ENCODE peak calls at places on chromosome 10, in eight cellular contexts. One of them, this sample, is unnamed.

GRCh38 chr10:72074413-72075183 is 13.8 kb downstream of the SPOCK2 start:
- DNase-seq in sigmoid colon: no peak
- DNase-seq in IMR-90: no peak
- DNase-seq in fibroblast of lung: no peak
- DNase-seq in H9: no peak
- DNase-seq in effector memory CD4-positive, alpha-beta T cell: no peak
- DNase-seq in stomach: no peak
- DNase-seq in HAP-1: no peak
- DNase-seq in this sample: peak; percentile 72

GRCh38 chr10:5538446-5538845 is 13.7 kb downstream of the CALML3 start:
- DNase-seq in effector memory CD4-positive, alpha-beta T cell: no peak
- DNase-seq in H9: no peak
- DNase-seq in fibroblast of lung: peak; percentile 47
- DNase-seq in stomach: peak; percentile 9
- DNase-seq in HAP-1: no peak
- DNase-seq in IMR-90: peak; percentile 56
- DNase-seq in sigmoid colon: peak; percentile 37
- DNase-seq in this sample: peak; percentile 62

GRCh38 chr10:77867124-77867715 is 59.3 kb downstream of the DLG5 start:
- DNase-seq in sigmoid colon: no peak
- DNase-seq in fibroblast of lung: no peak
- DNase-seq in H9: no peak
- DNase-seq in IMR-90: no peak
- DNase-seq in HAP-1: no peak
- DNase-seq in stomach: no peak
- DNase-seq in effector memory CD4-positive, alpha-beta T cell: no peak
- DNase-seq in this sample: no peak

GRCh38 chr10:127612-128432 is 7.4 kb upstream of the ZMYND11 start:
- DNase-seq in effector memory CD4-positive, alpha-beta T cell: no peak
- DNase-seq in fibroblast of lung: no peak
- DNase-seq in sigmoid colon: no peak
- DNase-seq in HAP-1: no peak
- DNase-seq in H9: no peak
- DNase-seq in IMR-90: no peak
- DNase-seq in stomach: no peak
- DNase-seq in this sample: no peak

GRCh38 chr10:35271086-35271834 is 65.0 kb upstream of the CCNY start:
- DNase-seq in sigmoid colon: no peak
- DNase-seq in stomach: no peak
- DNase-seq in fibroblast of lung: no peak
- DNase-seq in IMR-90: no peak
- DNase-seq in H9: no peak
- DNase-seq in HAP-1: no peak
- DNase-seq in effector memory CD4-positive, alpha-beta T cell: no peak
- DNase-seq in this sample: peak; percentile 66

GRCh38 chr10:86366033-86366901 is at the start of gene GRID1:
- DNase-seq in fibroblast of lung: no peak
- DNase-seq in H9: peak; percentile 74
- DNase-seq in HAP-1: peak; percentile 48
- DNase-seq in effector memory CD4-positive, alpha-beta T cell: no peak
- DNase-seq in IMR-90: no peak
- DNase-seq in stomach: no peak
- DNase-seq in sigmoid colon: peak; percentile 69
- DNase-seq in this sample: peak; percentile 92

GRCh38 chr10:31213959-31214358 is 105.1 kb upstream of the ZEB1 start:
- DNase-seq in stomach: no peak
- DNase-seq in IMR-90: no peak
- DNase-seq in H9: no peak
- DNase-seq in HAP-1: no peak
- DNase-seq in fibroblast of lung: no peak
- DNase-seq in sigmoid colon: no peak
- DNase-seq in effector memory CD4-positive, alpha-beta T cell: no peak
- DNase-seq in this sample: no peak

GRCh38 chr10:19488592-19489280 is 327.5 kb upstream of the PLXDC2 start:
- DNase-seq in IMR-90: no peak
- DNase-seq in H9: peak; percentile 92
- DNase-seq in fibroblast of lung: peak; percentile 33
- DNase-seq in HAP-1: peak; percentile 51
- DNase-seq in stomach: no peak
- DNase-seq in sigmoid colon: peak; percentile 73
- DNase-seq in effector memory CD4-positive, alpha-beta T cell: no peak
- DNase-seq in this sample: no peak

GRCh38 chr10:1364151-1364910 is 308.1 kb downstream of the WDR37 start:
- DNase-seq in sigmoid colon: no peak
- DNase-seq in H9: no peak
- DNase-seq in stomach: no peak
- DNase-seq in effector memory CD4-positive, alpha-beta T cell: no peak
- DNase-seq in HAP-1: no peak
- DNase-seq in fibroblast of lung: no peak
- DNase-seq in IMR-90: no peak
- DNase-seq in this sample: no peak

GRCh38 chr10:108582888-108583287 is 1340.4 kb downstream of the XPNPEP1 start:
- DNase-seq in effector memory CD4-positive, alpha-beta T cell: no peak
- DNase-seq in stomach: no peak
- DNase-seq in sigmoid colon: no peak
- DNase-seq in H9: no peak
- DNase-seq in HAP-1: no peak
- DNase-seq in IMR-90: no peak
- DNase-seq in fibroblast of lung: no peak
- DNase-seq in this sample: no peak

GRCh38 chr10:70976063-70976462 is 87.7 kb upstream of the PCBD1 start:
- DNase-seq in HAP-1: no peak
- DNase-seq in sigmoid colon: no peak
- DNase-seq in fibroblast of lung: no peak
- DNase-seq in IMR-90: no peak
- DNase-seq in H9: no peak
- DNase-seq in stomach: no peak
- DNase-seq in effector memory CD4-positive, alpha-beta T cell: no peak
- DNase-seq in this sample: no peak

GRCh38 chr10:79153753-79154152 is 85.0 kb downstream of the ZMIZ1 start:
- DNase-seq in HAP-1: no peak
- DNase-seq in sigmoid colon: no peak
- DNase-seq in effector memory CD4-positive, alpha-beta T cell: no peak
- DNase-seq in IMR-90: no peak
- DNase-seq in stomach: no peak
- DNase-seq in H9: no peak
- DNase-seq in fibroblast of lung: no peak
- DNase-seq in this sample: no peak

GRCh38 chr10:86888585-86889381 is 68.6 kb downstream of the MMRN2 start:
- DNase-seq in sigmoid colon: no peak
- DNase-seq in H9: no peak
- DNase-seq in HAP-1: no peak
- DNase-seq in effector memory CD4-positive, alpha-beta T cell: no peak
- DNase-seq in IMR-90: peak; percentile 71
- DNase-seq in fibroblast of lung: peak; percentile 45
- DNase-seq in stomach: no peak
- DNase-seq in this sample: peak; percentile 68

GRCh38 chr10:28684986-28685580 is 7.8 kb downstream of the BAMBI start:
- DNase-seq in IMR-90: no peak
- DNase-seq in fibroblast of lung: no peak
- DNase-seq in sigmoid colon: no peak
- DNase-seq in effector memory CD4-positive, alpha-beta T cell: no peak
- DNase-seq in stomach: no peak
- DNase-seq in H9: no peak
- DNase-seq in HAP-1: no peak
- DNase-seq in this sample: no peak

GRCh38 chr10:2745666-2746065 is 321.7 kb upstream of the PFKP start:
- DNase-seq in HAP-1: no peak
- DNase-seq in sigmoid colon: no peak
- DNase-seq in IMR-90: no peak
- DNase-seq in stomach: no peak
- DNase-seq in H9: no peak
- DNase-seq in fibroblast of lung: no peak
- DNase-seq in effector memory CD4-positive, alpha-beta T cell: no peak
- DNase-seq in this sample: no peak

DNA sequence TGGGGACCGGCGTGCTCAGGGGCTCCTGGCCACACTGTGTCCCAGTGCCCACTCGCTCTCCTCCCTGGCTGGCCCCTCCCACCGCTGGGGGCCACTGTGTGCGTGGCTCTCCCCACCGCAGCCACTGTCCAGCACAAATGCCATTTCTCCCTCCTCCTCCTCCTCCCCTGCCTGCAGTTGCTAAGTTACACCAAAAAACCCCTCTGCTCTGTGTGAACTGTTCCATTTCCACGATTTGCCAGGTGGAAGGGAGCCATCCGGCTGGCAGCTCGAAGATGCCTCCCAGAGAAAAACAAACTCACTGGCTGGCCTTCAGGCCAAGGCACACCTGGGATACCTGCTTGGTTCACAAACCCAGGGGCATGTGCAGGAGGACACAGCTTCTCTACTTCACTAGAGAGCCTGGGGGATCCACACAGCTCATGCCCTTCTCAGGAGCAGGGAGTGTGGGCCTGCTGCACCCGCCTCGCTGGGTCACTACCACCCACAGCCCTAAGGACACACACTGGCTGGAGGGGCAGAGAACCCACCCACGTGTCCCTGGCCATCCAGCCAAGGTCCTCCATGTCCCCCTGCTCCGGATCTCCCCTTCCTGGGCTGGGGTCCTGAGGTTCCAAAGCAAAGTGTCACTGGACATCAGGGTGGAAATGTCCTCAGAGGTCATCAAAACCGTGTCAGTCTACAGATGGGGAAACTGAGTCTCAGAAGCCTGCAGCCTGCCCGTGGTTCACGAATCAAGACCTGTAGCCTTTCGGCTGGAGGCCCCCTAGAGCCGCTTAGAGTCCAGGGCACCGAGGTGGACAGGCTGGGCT is 1.7 kb downstream of the RASGEF1A start:
- DNase-seq in sigmoid colon: no peak
- DNase-seq in fibroblast of lung: no peak
- DNase-seq in stomach: peak; percentile 22
- DNase-seq in HAP-1: no peak
- DNase-seq in H9: no peak
- DNase-seq in IMR-90: no peak
- DNase-seq in effector memory CD4-positive, alpha-beta T cell: no peak
- DNase-seq in this sample: peak; percentile 85
- H3K27me3 ChIP-seq in sigmoid colon: peaks cover 10% of the 10 kb centered on the region
- H3K27me3 ChIP-seq in fibroblast of lung: peaks cover 27% of the 10 kb centered on the region
- H3K27me3 ChIP-seq in stomach: no peaks in the 10 kb centered on the region
- H3K27me3 ChIP-seq in HAP-1: peaks cover 43% of the 10 kb centered on the region
- H3K27me3 ChIP-seq in H9: peaks cover 12% of the 10 kb centered on the region
- H3K27me3 ChIP-seq in IMR-90: peaks cover 50% of the 10 kb centered on the region
- H3K27me3 ChIP-seq in effector memory CD4-positive, alpha-beta T cell: peaks cover 4% of the 10 kb centered on the region
- H3K27me3 ChIP-seq in this sample: peaks cover 37% of the 10 kb centered on the region

GRCh38 chr10:104351067-104351681 is 2.5 kb upstream of the CFAP58 start:
- DNase-seq in IMR-90: peak; percentile 75
- DNase-seq in stomach: no peak
- DNase-seq in H9: no peak
- DNase-seq in fibroblast of lung: no peak
- DNase-seq in effector memory CD4-positive, alpha-beta T cell: no peak
- DNase-seq in sigmoid colon: no peak
- DNase-seq in HAP-1: no peak
- DNase-seq in this sample: peak; percentile 73
- H3K4me1 ChIP-seq in IMR-90: peaks cover 7% of the 10 kb centered on the region
- H3K4me1 ChIP-seq in stomach: peaks cover 37% of the 10 kb centered on the region
- H3K4me1 ChIP-seq in H9: peaks cover 6% of the 10 kb centered on the region
- H3K4me1 ChIP-seq in fibroblast of lung: peaks cover 17% of the 10 kb centered on the region
- H3K4me1 ChIP-seq in effector memory CD4-positive, alpha-beta T cell: peaks cover 10% of the 10 kb centered on the region
- H3K4me1 ChIP-seq in sigmoid colon: peaks cover 25% of the 10 kb centered on the region
- H3K4me1 ChIP-seq in HAP-1: peaks cover 7% of the 10 kb centered on the region
- H3K4me1 ChIP-seq in this sample: peaks cover 28% of the 10 kb centered on the region

GRCh38 chr10:131857156-131858117 is 43.4 kb upstream of the PPP2R2D start:
- DNase-seq in H9: peak; percentile 25
- DNase-seq in effector memory CD4-positive, alpha-beta T cell: no peak
- DNase-seq in sigmoid colon: peak; percentile 54
- DNase-seq in HAP-1: no peak
- DNase-seq in IMR-90: no peak
- DNase-seq in stomach: no peak
- DNase-seq in fibroblast of lung: no peak
- DNase-seq in this sample: no peak

GRCh38 chr10:131860806-131861440 is 39.9 kb upstream of the PPP2R2D start:
- DNase-seq in IMR-90: no peak
- DNase-seq in H9: peak; percentile 55
- DNase-seq in fibroblast of lung: no peak
- DNase-seq in sigmoid colon: peak; percentile 29
- DNase-seq in HAP-1: no peak
- DNase-seq in effector memory CD4-positive, alpha-beta T cell: no peak
- DNase-seq in stomach: no peak
- DNase-seq in this sample: no peak

GRCh38 chr10:131858118-131858515 is 42.7 kb upstream of the PPP2R2D start:
- DNase-seq in sigmoid colon: peak; percentile 38
- DNase-seq in HAP-1: no peak
- DNase-seq in IMR-90: no peak
- DNase-seq in H9: peak; percentile 18
- DNase-seq in fibroblast of lung: no peak
- DNase-seq in effector memory CD4-positive, alpha-beta T cell: no peak
- DNase-seq in stomach: no peak
- DNase-seq in this sample: no peak

GRCh38 chr10:131859341-131860020 is 41.3 kb upstream of the PPP2R2D start:
- DNase-seq in sigmoid colon: peak; percentile 35
- DNase-seq in HAP-1: no peak
- DNase-seq in H9: peak; percentile 20
- DNase-seq in stomach: no peak
- DNase-seq in IMR-90: no peak
- DNase-seq in effector memory CD4-positive, alpha-beta T cell: no peak
- DNase-seq in fibroblast of lung: no peak
- DNase-seq in this sample: no peak

GRCh38 chr10:131858583-131859340 is 42.0 kb upstream of the PPP2R2D start:
- DNase-seq in H9: peak; percentile 20
- DNase-seq in IMR-90: no peak
- DNase-seq in sigmoid colon: peak; percentile 33
- DNase-seq in fibroblast of lung: no peak
- DNase-seq in HAP-1: no peak
- DNase-seq in stomach: no peak
- DNase-seq in effector memory CD4-positive, alpha-beta T cell: no peak
- DNase-seq in this sample: no peak
- H3K27me3 ChIP-seq in H9: no peaks in the 10 kb centered on the region
- H3K27me3 ChIP-seq in IMR-90: no peaks in the 10 kb centered on the region
- H3K27me3 ChIP-seq in sigmoid colon: no peaks in the 10 kb centered on the region
- H3K27me3 ChIP-seq in fibroblast of lung: no peaks in the 10 kb centered on the region
- H3K27me3 ChIP-seq in HAP-1: peaks cover 5% of the 10 kb centered on the region
- H3K27me3 ChIP-seq in stomach: no peaks in the 10 kb centered on the region
- H3K27me3 ChIP-seq in effector memory CD4-positive, alpha-beta T cell: no peaks in the 10 kb centered on the region
- H3K27me3 ChIP-seq in this sample: no peaks in the 10 kb centered on the region

GRCh38 chr10:117884592-117884991 is 162.1 kb downstream of the RAB11FIP2 start:
- DNase-seq in sigmoid colon: no peak
- DNase-seq in H9: no peak
- DNase-seq in effector memory CD4-positive, alpha-beta T cell: no peak
- DNase-seq in IMR-90: no peak
- DNase-seq in fibroblast of lung: no peak
- DNase-seq in stomach: no peak
- DNase-seq in HAP-1: no peak
- DNase-seq in this sample: no peak

GRCh38 chr10:117884088-117884487 is 162.7 kb downstream of the RAB11FIP2 start:
- DNase-seq in HAP-1: no peak
- DNase-seq in effector memory CD4-positive, alpha-beta T cell: no peak
- DNase-seq in sigmoid colon: no peak
- DNase-seq in stomach: no peak
- DNase-seq in fibroblast of lung: no peak
- DNase-seq in IMR-90: no peak
- DNase-seq in H9: no peak
- DNase-seq in this sample: no peak

GRCh38 chr10:117885206-117885605 is 161.5 kb downstream of the RAB11FIP2 start:
- DNase-seq in effector memory CD4-positive, alpha-beta T cell: no peak
- DNase-seq in stomach: no peak
- DNase-seq in fibroblast of lung: no peak
- DNase-seq in H9: no peak
- DNase-seq in HAP-1: no peak
- DNase-seq in sigmoid colon: no peak
- DNase-seq in IMR-90: no peak
- DNase-seq in this sample: no peak

GRCh38 chr10:117892681-117893220 is 154.0 kb downstream of the RAB11FIP2 start:
- DNase-seq in HAP-1: no peak
- DNase-seq in fibroblast of lung: no peak
- DNase-seq in IMR-90: no peak
- DNase-seq in sigmoid colon: no peak
- DNase-seq in stomach: no peak
- DNase-seq in effector memory CD4-positive, alpha-beta T cell: no peak
- DNase-seq in H9: no peak
- DNase-seq in this sample: no peak

GRCh38 chr10:117886766-117887165 is 160.0 kb downstream of the RAB11FIP2 start:
- DNase-seq in HAP-1: no peak
- DNase-seq in H9: no peak
- DNase-seq in IMR-90: no peak
- DNase-seq in fibroblast of lung: no peak
- DNase-seq in sigmoid colon: no peak
- DNase-seq in effector memory CD4-positive, alpha-beta T cell: no peak
- DNase-seq in stomach: no peak
- DNase-seq in this sample: no peak
- H3K4me1 ChIP-seq in HAP-1: no peaks in the 10 kb centered on the region
- H3K4me1 ChIP-seq in H9: no peaks in the 10 kb centered on the region
- H3K4me1 ChIP-seq in IMR-90: no peaks in the 10 kb centered on the region
- H3K4me1 ChIP-seq in fibroblast of lung: no peaks in the 10 kb centered on the region
- H3K4me1 ChIP-seq in sigmoid colon: no peaks in the 10 kb centered on the region
- H3K4me1 ChIP-seq in effector memory CD4-positive, alpha-beta T cell: no peaks in the 10 kb centered on the region
- H3K4me1 ChIP-seq in stomach: no peaks in the 10 kb centered on the region
- H3K4me1 ChIP-seq in this sample: no peaks in the 10 kb centered on the region